ENCODE peak calls at places on chromosomes 5 and 9, in four cellular contexts. M is activated T-cell treated with anti-CD3 and anti-CD28 coated beads for 1 hour; G is activated CD4-positive, alpha-beta T cell treated with anti-CD3 and anti-CD28 coated beads, Interleukin-2, amount 50 U/mL, for 4 hours; A is GM23338. W is an unnamed sample.

GRCh38 chr9:34971146-34971811 is 13.2 kb downstream of the PHF24 start:
- DNase-seq in M (no peak), G (no peak), A (no peak), W (no peak)

GRCh38 chr9:104286792-104287191 is 192.7 kb downstream of the SMC2 start:
- DNase-seq in A (no peak), M (no peak), G (no peak), W (no peak)

GRCh38 chr5:167049771-167050567 is 1241.5 kb upstream of the WWC1 start:
- DNase-seq in M (no peak), G (no peak), A (peak), W (no peak)

GRCh38 chr9:96383165-96383939 is at the start of gene SLC35D2:
- DNase-seq in M (no peak), G (no peak), A (peak), W (no peak)

GRCh38 chr9:134844821-134845220 is 35.8 kb upstream of the FCN2 start:
- DNase-seq in A (no peak), G (no peak), M (no peak), W (no peak)

GRCh38 chr9:107698779-107699564 is 209.4 kb upstream of the KLF4 start:
- DNase-seq in A (no peak), G (no peak), M (no peak), W (no peak)

GRCh38 chr5:120405291-120405864 is 58.7 kb upstream of the PRR16 start:
- DNase-seq in M (no peak), G (no peak), A (no peak), W (peak)

GRCh38 chr9:109986423-109987055 is 206.5 kb downstream of the PALM2AKAP2 start:
- DNase-seq in G (no peak), A (no peak), M (no peak), W (peak)

GRCh38 chr9:38117646-38118045 is 48.6 kb upstream of the SHB start:
- DNase-seq in M (no peak), G (no peak), A (no peak), W (no peak)

GRCh38 chr5:99060306-99061261 is 131.8 kb upstream of the CHD1 start:
- DNase-seq in A (peak), G (peak), M (peak), W (peak)

GRCh38 chr5:176535101-176535654 is 2.0 kb downstream of the RNF44 start:
- DNase-seq in G (no peak), M (no peak), A (no peak), W (no peak)

GRCh38 chr5:71938886-71939285 is 168.4 kb upstream of the MAP1B start:
- DNase-seq in G (no peak), M (no peak), A (peak), W (no peak)

GRCh38 chr5:145718956-145719355 is 116.2 kb downstream of the PRELID2 start:
- DNase-seq in G (no peak), M (no peak), A (peak), W (peak)

GRCh38 chr9:7097785-7098420 is 340.1 kb downstream of the KDM4C start:
- DNase-seq in M (no peak), A (no peak), G (no peak), W (no peak)

GRCh38 chr5:133785182-133785581 is 172.8 kb upstream of the FSTL4 start:
- DNase-seq in G (no peak), M (no peak), A (peak), W (no peak)

GRCh38 chr9:135864447-135865049 is 42.8 kb downstream of the CAMSAP1 start:
- DNase-seq in G (peak), A (peak), M (peak), W (no peak)

GRCh38 chr5:157558681-157559080 is 16.9 kb downstream of the ADAM19 start:
- DNase-seq in A (no peak), M (no peak), G (no peak), W (no peak)

GRCh38 chr5:79202076-79202475 is 33.9 kb upstream of the JMY start:
- DNase-seq in G (no peak), M (no peak), A (no peak), W (no peak)

GRCh38 chr5:54309237-54309636 is 1.1 kb downstream of the ARL15 start:
- DNase-seq in A (no peak), M (no peak), G (no peak), W (no peak)

GRCh38 chr5:176658007-176658599 is 10.8 kb downstream of the TSPAN17 start:
- DNase-seq in G (peak), M (peak), A (peak), W (peak)

GRCh38 chr5:127307868-127308267 is 17.3 kb downstream of the MEGF10 start:
- DNase-seq in M (no peak), G (no peak), A (peak), W (no peak)

GRCh38 chr9:5719546-5719945 is 90.6 kb downstream of the RIC1 start:
- DNase-seq in M (no peak), G (no peak), A (no peak), W (no peak)

GRCh38 chr5:31193591-31194457 is at the start of gene CDH6:
- DNase-seq in A (peak), M (no peak), G (no peak), W (peak)

GRCh38 chr5:141968914-141969608 is at the start of gene RNF14:
- DNase-seq in M (peak), A (peak), G (peak), W (peak)

GRCh38 chr5:32030686-32031478 is 143.2 kb downstream of the GOLPH3 start:
- DNase-seq in A (no peak), G (no peak), M (no peak), W (no peak)

GRCh38 chr9:136644593-136645342 is 17.9 kb upstream of the EGFL7 start:
- DNase-seq in M (peak), A (peak), G (peak), W (no peak)

GRCh38 chr5:14178091-14178490 is 34.9 kb downstream of the TRIO start:
- DNase-seq in G (no peak), M (no peak), A (no peak), W (no peak)

GRCh38 chr9:8806150-8806549 is 1006.6 kb upstream of the DMAC1 start:
- DNase-seq in M (no peak), G (no peak), A (no peak), W (no peak)

GRCh38 chr5:41776435-41776834 is 93.8 kb downstream of the OXCT1 start:
- DNase-seq in A (no peak), M (no peak), G (no peak), W (no peak)

GRCh38 chr5:1223278-1223670 is 1.9 kb upstream of the SLC6A18 start:
- DNase-seq in G (no peak), A (no peak), M (no peak), W (no peak)

GRCh38 chr5:6581559-6582426 is 51.1 kb downstream of the NSUN2 start:
- DNase-seq in G (no peak), M (no peak), A (no peak), W (no peak)

GRCh38 chr5:174198541-174198940 is 153.0 kb downstream of the NSG2 start:
- DNase-seq in G (no peak), M (no peak), A (no peak), W (no peak)

GRCh38 chr9:7756088-7756487 is 43.5 kb downstream of the DMAC1 start:
- DNase-seq in M (no peak), G (no peak), A (no peak), W (no peak)

GRCh38 chr5:175195698-175196656 is 248.0 kb downstream of the DRD1 start:
- DNase-seq in A (peak), M (no peak), G (no peak), W (no peak)

W was measured in amniotic stem cell.